ENCODE peak calls at places on chromosome 16, in eight cellular contexts. One of them, this sample, is unnamed.

GRCh38 chr16:17313085-17313611 is 157.6 kb downstream of the XYLT1 start:
- DNase-seq in A549: no peak
- DNase-seq in sigmoid colon: peak
- DNase-seq in uterus: peak
- DNase-seq in transverse colon: peak
- DNase-seq in H54: no peak
- DNase-seq in stomach: no peak
- DNase-seq in lower leg skin: no peak
- DNase-seq in this sample: peak

GRCh38 chr16:53476867-53477266 is 26.1 kb downstream of the AKTIP start:
- DNase-seq in A549: no peak
- DNase-seq in sigmoid colon: no peak
- DNase-seq in uterus: no peak
- DNase-seq in transverse colon: no peak
- DNase-seq in H54: no peak
- DNase-seq in stomach: no peak
- DNase-seq in lower leg skin: no peak
- DNase-seq in this sample: no peak

GRCh38 chr16:57522960-57523359 is 13.4 kb downstream of the CCDC102A start:
- DNase-seq in A549: no peak
- DNase-seq in sigmoid colon: no peak
- DNase-seq in uterus: no peak
- DNase-seq in transverse colon: no peak
- DNase-seq in H54: no peak
- DNase-seq in stomach: no peak
- DNase-seq in lower leg skin: no peak
- DNase-seq in this sample: no peak

GRCh38 chr16:81803332-81803731 is 24.2 kb downstream of the PLCG2 start:
- DNase-seq in A549: no peak
- DNase-seq in sigmoid colon: no peak
- DNase-seq in uterus: no peak
- DNase-seq in transverse colon: no peak
- DNase-seq in H54: no peak
- DNase-seq in stomach: no peak
- DNase-seq in lower leg skin: no peak
- DNase-seq in this sample: no peak

GRCh38 chr16:80804061-80804450 is 342 bp downstream of the CDYL2 start:
- DNase-seq in A549: no peak
- DNase-seq in sigmoid colon: no peak
- DNase-seq in uterus: no peak
- DNase-seq in transverse colon: peak
- DNase-seq in H54: peak
- DNase-seq in stomach: no peak
- DNase-seq in lower leg skin: no peak
- DNase-seq in this sample: peak

GRCh38 chr16:75420987-75421819 is 12.1 kb downstream of the CFDP1 start:
- DNase-seq in A549: no peak
- DNase-seq in sigmoid colon: peak
- DNase-seq in uterus: peak
- DNase-seq in transverse colon: peak
- DNase-seq in H54: no peak
- DNase-seq in stomach: peak
- DNase-seq in lower leg skin: peak
- DNase-seq in this sample: no peak

GRCh38 chr16:73049051-73049910 is 1.4 kb upstream of the ZFHX3 start:
- DNase-seq in A549: no peak
- DNase-seq in sigmoid colon: no peak
- DNase-seq in uterus: no peak
- DNase-seq in transverse colon: no peak
- DNase-seq in H54: no peak
- DNase-seq in stomach: no peak
- DNase-seq in lower leg skin: no peak
- DNase-seq in this sample: no peak

GRCh38 chr16:77913738-77914263 is 108.5 kb upstream of the CLEC3A start:
- DNase-seq in A549: no peak
- DNase-seq in sigmoid colon: no peak
- DNase-seq in uterus: no peak
- DNase-seq in transverse colon: no peak
- DNase-seq in H54: no peak
- DNase-seq in stomach: no peak
- DNase-seq in lower leg skin: no peak
- DNase-seq in this sample: no peak

GRCh38 chr16:24071990-24072389 is 184.1 kb upstream of the CACNG3 start:
- DNase-seq in A549: no peak
- DNase-seq in sigmoid colon: no peak
- DNase-seq in uterus: no peak
- DNase-seq in transverse colon: no peak
- DNase-seq in H54: no peak
- DNase-seq in stomach: no peak
- DNase-seq in lower leg skin: no peak
- DNase-seq in this sample: no peak

GRCh38 chr16:1734123-1734522 is 28.1 kb downstream of the MAPK8IP3 start:
- DNase-seq in A549: no peak
- DNase-seq in sigmoid colon: no peak
- DNase-seq in uterus: no peak
- DNase-seq in transverse colon: no peak
- DNase-seq in H54: no peak
- DNase-seq in stomach: no peak
- DNase-seq in lower leg skin: no peak
- DNase-seq in this sample: no peak

GRCh38 chr16:29720703-29721102 is 25.1 kb downstream of the C16orf54 start:
- DNase-seq in A549: no peak
- DNase-seq in sigmoid colon: no peak
- DNase-seq in uterus: no peak
- DNase-seq in transverse colon: no peak
- DNase-seq in H54: no peak
- DNase-seq in stomach: no peak
- DNase-seq in lower leg skin: no peak
- DNase-seq in this sample: no peak

GRCh38 chr16:23433261-23433920 is 19.6 kb downstream of the COG7 start:
- DNase-seq in A549: no peak
- DNase-seq in sigmoid colon: no peak
- DNase-seq in uterus: no peak
- DNase-seq in transverse colon: peak
- DNase-seq in H54: no peak
- DNase-seq in stomach: peak
- DNase-seq in lower leg skin: no peak
- DNase-seq in this sample: no peak

GRCh38 chr16:85555549-85556455 is 57.3 kb upstream of the GSE1 start:
- DNase-seq in A549: peak
- DNase-seq in sigmoid colon: no peak
- DNase-seq in uterus: peak
- DNase-seq in transverse colon: peak
- DNase-seq in H54: no peak
- DNase-seq in stomach: peak
- DNase-seq in lower leg skin: no peak
- DNase-seq in this sample: peak

GRCh38 chr16:66667944-66668343 is 28.6 kb downstream of the CMTM4 start:
- DNase-seq in A549: no peak
- DNase-seq in sigmoid colon: no peak
- DNase-seq in uterus: no peak
- DNase-seq in transverse colon: no peak
- DNase-seq in H54: no peak
- DNase-seq in stomach: no peak
- DNase-seq in lower leg skin: no peak
- DNase-seq in this sample: no peak

DNA sequence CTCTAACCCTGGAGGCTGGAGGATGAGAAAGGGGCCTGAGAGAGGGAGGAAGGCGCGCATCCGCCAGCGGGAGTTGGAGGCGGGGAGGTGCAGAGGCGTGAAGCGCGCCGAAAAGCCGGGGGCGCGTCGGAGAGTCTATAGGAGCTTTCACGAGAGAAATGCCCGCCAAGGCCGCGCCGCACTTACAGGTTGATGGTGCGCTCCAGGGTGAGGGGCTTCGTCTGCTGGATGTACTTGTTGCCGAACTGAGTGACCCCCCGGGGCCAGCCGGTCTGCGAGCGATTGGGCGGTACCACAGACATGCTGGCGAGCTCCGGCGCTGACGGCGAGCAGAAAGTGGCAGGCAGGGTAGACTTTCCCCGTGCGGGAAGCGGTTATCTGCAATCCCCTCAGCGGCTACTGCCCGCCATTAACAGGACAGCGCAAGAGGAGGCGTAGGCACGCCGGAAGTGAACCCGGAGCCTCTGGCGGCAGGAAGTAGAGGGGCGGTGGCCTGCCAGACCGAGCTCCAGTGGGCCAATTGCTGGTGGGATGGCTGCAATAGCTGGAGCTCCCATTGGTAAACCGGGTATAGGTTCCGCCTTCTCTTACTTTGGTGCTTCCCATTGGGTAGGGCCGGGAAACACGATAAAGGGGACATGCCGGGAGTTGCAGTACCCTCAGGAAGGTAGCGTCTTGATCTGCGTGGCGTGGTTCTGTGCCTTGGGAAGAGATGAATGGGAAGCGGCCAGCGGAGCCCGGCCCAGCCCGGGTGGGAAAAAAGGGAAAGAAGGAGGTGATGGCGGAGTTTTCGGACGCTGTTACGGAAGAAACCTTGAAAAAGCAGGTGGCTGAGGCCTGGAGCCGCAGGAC is at the start of the genes NUDT21 and OGFOD1:
- DNase-seq in A549: peak
- DNase-seq in sigmoid colon: peak
- DNase-seq in uterus: peak
- DNase-seq in transverse colon: peak
- DNase-seq in H54: peak
- DNase-seq in stomach: peak
- DNase-seq in lower leg skin: peak
- DNase-seq in this sample: peak
- TF ChIP-seq POLR2A in A549: peak
- TF ChIP-seq POLR2A in sigmoid colon: peak
- TF ChIP-seq POLR2A in uterus: peak
- TF ChIP-seq POLR2A in transverse colon: peak
- TF ChIP-seq POLR2A in H54: peak
- TF ChIP-seq POLR2A in stomach: no peak
- TF ChIP-seq POLR2A in lower leg skin: no peak
- TF ChIP-seq POLR2A in this sample: peak

DNA sequence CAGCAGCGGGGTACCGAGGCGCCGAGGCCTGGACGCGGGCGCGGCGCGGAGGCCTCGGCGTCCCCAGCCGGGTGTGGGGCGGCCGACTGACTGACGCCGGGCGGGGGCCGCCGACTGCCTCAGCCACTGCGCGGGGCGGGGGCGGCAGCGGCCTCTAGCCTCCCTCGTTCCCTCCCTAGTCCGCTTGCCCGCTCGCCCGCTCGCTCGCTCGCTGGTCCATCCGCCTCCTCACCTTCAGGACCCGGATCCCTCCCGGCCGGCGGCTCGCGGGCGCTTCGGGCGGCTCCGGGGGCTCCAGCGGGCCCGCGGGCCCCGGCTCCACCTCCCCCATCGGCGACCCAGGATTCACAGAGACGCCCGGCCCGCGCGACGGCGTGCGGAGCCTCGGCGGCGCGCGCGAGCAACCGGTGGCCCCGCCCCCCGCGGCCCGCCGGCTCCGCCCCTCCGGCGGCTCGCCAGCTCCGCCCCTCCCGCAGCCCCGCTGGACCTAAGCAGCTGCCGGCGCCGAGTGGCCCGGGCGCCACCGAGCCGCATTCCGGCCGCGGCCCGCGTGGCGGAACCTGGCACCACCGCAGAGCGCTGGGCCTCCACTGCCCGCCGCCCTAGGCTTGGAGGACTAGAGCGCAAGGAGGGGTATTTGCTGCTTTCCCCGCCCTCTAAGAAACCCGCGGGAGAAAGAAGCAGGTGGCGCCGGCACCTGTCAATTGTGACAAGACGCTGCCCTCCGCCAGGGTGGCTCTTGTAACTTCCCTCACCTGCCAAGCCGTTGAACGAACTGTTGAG is 773 bp downstream of the PHLPP2 start:
- DNase-seq in A549: peak
- DNase-seq in sigmoid colon: peak
- DNase-seq in uterus: peak
- DNase-seq in transverse colon: peak
- DNase-seq in H54: peak
- DNase-seq in stomach: peak
- DNase-seq in lower leg skin: peak
- DNase-seq in this sample: peak
- TF ChIP-seq POLR2A in A549: peak
- TF ChIP-seq POLR2A in sigmoid colon: no peak
- TF ChIP-seq POLR2A in uterus: peak
- TF ChIP-seq POLR2A in transverse colon: peak
- TF ChIP-seq POLR2A in H54: peak
- TF ChIP-seq POLR2A in stomach: no peak
- TF ChIP-seq POLR2A in lower leg skin: no peak
- TF ChIP-seq POLR2A in this sample: no peak

GRCh38 chr16:28592511-28592910 is 4.3 kb downstream of the SULT1A2 start:
- DNase-seq in A549: no peak
- DNase-seq in sigmoid colon: no peak
- DNase-seq in uterus: no peak
- DNase-seq in transverse colon: no peak
- DNase-seq in H54: no peak
- DNase-seq in stomach: no peak
- DNase-seq in lower leg skin: no peak
- DNase-seq in this sample: no peak

GRCh38 chr16:28596115-28596630 is 677 bp downstream of the SULT1A2 start:
- DNase-seq in A549: no peak
- DNase-seq in sigmoid colon: no peak
- DNase-seq in uterus: no peak
- DNase-seq in transverse colon: no peak
- DNase-seq in H54: no peak
- DNase-seq in stomach: no peak
- DNase-seq in lower leg skin: no peak
- DNase-seq in this sample: no peak

GRCh38 chr16:28596840-28597691 is at the start of gene SULT1A2:
- DNase-seq in A549: no peak
- DNase-seq in sigmoid colon: no peak
- DNase-seq in uterus: no peak
- DNase-seq in transverse colon: peak
- DNase-seq in H54: no peak
- DNase-seq in stomach: peak
- DNase-seq in lower leg skin: no peak
- DNase-seq in this sample: no peak

GRCh38 chr16:28592979-28593553 is 3.8 kb downstream of the SULT1A2 start:
- DNase-seq in A549: no peak
- DNase-seq in sigmoid colon: no peak
- DNase-seq in uterus: no peak
- DNase-seq in transverse colon: no peak
- DNase-seq in H54: no peak
- DNase-seq in stomach: no peak
- DNase-seq in lower leg skin: no peak
- DNase-seq in this sample: no peak

GRCh38 chr16:28597692-28598261 is 927 bp upstream of the SULT1A2 start:
- DNase-seq in A549: no peak
- DNase-seq in sigmoid colon: no peak
- DNase-seq in uterus: no peak
- DNase-seq in transverse colon: no peak
- DNase-seq in H54: no peak
- DNase-seq in stomach: no peak
- DNase-seq in lower leg skin: no peak
- DNase-seq in this sample: no peak
- TF ChIP-seq POLR2A in A549: no peak
- TF ChIP-seq POLR2A in sigmoid colon: no peak
- TF ChIP-seq POLR2A in uterus: no peak
- TF ChIP-seq POLR2A in transverse colon: no peak
- TF ChIP-seq POLR2A in H54: no peak
- TF ChIP-seq POLR2A in stomach: no peak
- TF ChIP-seq POLR2A in lower leg skin: no peak
- TF ChIP-seq POLR2A in this sample: no peak

DNA sequence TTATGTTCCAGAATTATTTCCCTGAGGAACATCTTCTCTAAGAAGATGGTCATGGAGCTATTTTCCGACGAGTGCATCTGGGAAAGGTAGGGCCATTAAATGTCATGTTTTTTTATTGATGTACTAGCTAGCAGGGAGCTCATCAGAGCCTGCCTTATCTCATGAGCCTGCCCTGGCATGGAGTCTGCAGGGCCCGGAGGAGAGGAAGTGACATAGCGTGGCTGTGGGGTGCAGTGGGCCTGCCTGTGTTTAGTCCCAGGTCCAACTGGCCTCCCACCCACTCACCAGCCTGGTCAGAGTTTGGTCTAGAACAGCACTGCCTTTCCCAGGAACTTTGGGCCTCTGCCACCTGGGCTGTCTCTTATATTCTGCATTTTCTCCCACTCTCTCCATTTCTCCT is 389.8 kb downstream of the SNX29 start:
- DNase-seq in A549: no peak
- DNase-seq in sigmoid colon: no peak
- DNase-seq in uterus: no peak
- DNase-seq in transverse colon: no peak
- DNase-seq in H54: no peak
- DNase-seq in stomach: no peak
- DNase-seq in lower leg skin: no peak
- DNase-seq in this sample: peak
- TF ChIP-seq POLR2A in A549: no peak
- TF ChIP-seq POLR2A in sigmoid colon: no peak
- TF ChIP-seq POLR2A in uterus: no peak
- TF ChIP-seq POLR2A in transverse colon: no peak
- TF ChIP-seq POLR2A in H54: no peak
- TF ChIP-seq POLR2A in stomach: no peak
- TF ChIP-seq POLR2A in lower leg skin: no peak
- TF ChIP-seq POLR2A in this sample: no peak

This sample was measured in adrenal gland.